ENCODE peak calls at places on chromosomes 11 and 22, in eight cellular contexts. R, W, U, E, F, A, V and D are unnamed samples.

GRCh38 chr11:70176940-70177689 is 26.0 kb upstream of the FADD start:
- DNase-seq in R (peak), W (peak), U (no peak), E (no peak), F (peak), A (no peak), V (no peak), D (peak)

GRCh38 chr11:9219572-9219971 is 45.6 kb downstream of the DENND5A start:
- DNase-seq in R (no peak), W (peak), U (no peak), E (no peak), F (no peak), A (no peak), V (no peak), D (no peak)

GRCh38 chr11:131246589-131247164 is 123.7 kb upstream of the NTM start:
- DNase-seq in R (peak), W (peak), U (no peak), E (no peak), F (no peak), A (peak), V (peak), D (peak)

GRCh38 chr11:134701564-134702165 is 289.6 kb upstream of the B3GAT1 start:
- DNase-seq in R (no peak), W (no peak), U (no peak), E (no peak), F (no peak), A (peak), V (no peak), D (no peak)

GRCh38 chr22:50422961-50423815 is 51.6 kb downstream of the SBF1 start:
- DNase-seq in R (no peak), W (no peak), U (no peak), E (no peak), F (no peak), A (no peak), V (no peak), D (no peak)

GRCh38 chr11:11979487-11980117 is 28.8 kb downstream of the DKK3 start:
- DNase-seq in R (no peak), W (peak), U (no peak), E (no peak), F (no peak), A (peak), V (no peak), D (no peak)

GRCh38 chr11:62553839-62554361 is 7.3 kb upstream of the AHNAK start:
- DNase-seq in R (no peak), W (peak), U (no peak), E (no peak), F (peak), A (no peak), V (no peak), D (no peak)

GRCh38 chr11:82872377-82873150 is 27.7 kb downstream of the PRCP start:
- DNase-seq in R (no peak), W (no peak), U (no peak), E (no peak), F (no peak), A (no peak), V (no peak), D (no peak)

GRCh38 chr11:57213282-57214086 is 23.6 kb downstream of the APLNR start:
- DNase-seq in R (peak), W (no peak), U (no peak), E (no peak), F (no peak), A (no peak), V (no peak), D (peak)

GRCh38 chr11:58513747-58514367 is 6.0 kb upstream of the OR5B21 start:
- DNase-seq in R (peak), W (peak), U (peak), E (peak), F (peak), A (no peak), V (peak), D (peak)

GRCh38 chr11:69899957-69900821 is 81.0 kb upstream of the FGF3 start:
- DNase-seq in R (no peak), W (peak), U (no peak), E (no peak), F (no peak), A (no peak), V (no peak), D (no peak)

GRCh38 chr11:115201121-115201792 is 303.0 kb downstream of the CADM1 start:
- DNase-seq in R (no peak), W (no peak), U (no peak), E (no peak), F (no peak), A (no peak), V (no peak), D (no peak)

GRCh38 chr11:85815186-85815911 is 4.4 kb upstream of the SYTL2 start:
- DNase-seq in R (no peak), W (no peak), U (no peak), E (no peak), F (no peak), A (no peak), V (no peak), D (no peak)

GRCh38 chr22:48345631-48346030 is 1482.0 kb downstream of the BRD1 start:
- DNase-seq in R (no peak), W (no peak), U (no peak), E (no peak), F (no peak), A (no peak), V (no peak), D (no peak)

GRCh38 chr22:40605676-40606250 is 30.8 kb downstream of the MRTFA start:
- DNase-seq in R (no peak), W (no peak), U (no peak), E (no peak), F (no peak), A (no peak), V (no peak), D (no peak)

GRCh38 chr11:134792044-134792443 is 380.0 kb upstream of the B3GAT1 start:
- DNase-seq in R (no peak), W (no peak), U (no peak), E (no peak), F (no peak), A (no peak), V (no peak), D (no peak)

GRCh38 chr22:24830205-24830979 is 24.4 kb downstream of the SGSM1 start:
- DNase-seq in R (no peak), W (no peak), U (no peak), E (no peak), F (no peak), A (no peak), V (no peak), D (peak)

GRCh38 chr11:70064011-70064725 is 13.9 kb upstream of the ANO1 start:
- DNase-seq in R (no peak), W (no peak), U (no peak), E (no peak), F (no peak), A (no peak), V (no peak), D (no peak)

GRCh38 chr11:119726585-119727522 is 2.1 kb downstream of the NECTIN1 start:
- DNase-seq in R (peak), W (no peak), U (no peak), E (no peak), F (no peak), A (no peak), V (no peak), D (peak)

GRCh38 chr11:78832226-78832947 is 257.7 kb upstream of the NARS2 start:
- DNase-seq in R (no peak), W (peak), U (no peak), E (no peak), F (no peak), A (no peak), V (no peak), D (no peak)

GRCh38 chr11:70861534-70861933 is 390.8 kb downstream of the SHANK2 start:
- DNase-seq in R (no peak), W (no peak), U (peak), E (no peak), F (no peak), A (no peak), V (peak), D (no peak)

GRCh38 chr22:18021431-18021830 is 2.9 kb downstream of the MICAL3 start:
- DNase-seq in R (no peak), W (no peak), U (no peak), E (no peak), F (no peak), A (no peak), V (no peak), D (no peak)

GRCh38 chr11:128906185-128907065 is 15.3 kb downstream of the KCNJ5 start:
- DNase-seq in R (no peak), W (no peak), U (no peak), E (no peak), F (no peak), A (no peak), V (no peak), D (no peak)

GRCh38 chr11:117238221-117238620 is 5.8 kb downstream of the RNF214 start:
- DNase-seq in R (no peak), W (no peak), U (no peak), E (no peak), F (no peak), A (no peak), V (no peak), D (no peak)

GRCh38 chr11:14249121-14249963 is 109.6 kb downstream of the RRAS2 start:
- DNase-seq in R (peak), W (peak), U (peak), E (no peak), F (peak), A (peak), V (peak), D (peak)

GRCh38 chr22:46744581-46744980 is 6.5 kb upstream of the CERK start:
- DNase-seq in R (no peak), W (no peak), U (no peak), E (no peak), F (no peak), A (no peak), V (no peak), D (no peak)

GRCh38 chr22:29605236-29605850 is 1.9 kb downstream of the NF2 start:
- DNase-seq in R (no peak), W (no peak), U (no peak), E (no peak), F (no peak), A (no peak), V (no peak), D (no peak)

GRCh38 chr22:41284465-41284864 is 1.5 kb downstream of the RANGAP1 start:
- DNase-seq in R (no peak), W (no peak), U (no peak), E (no peak), F (no peak), A (no peak), V (no peak), D (no peak)

GRCh38 chr11:46890665-46891064 is 27.7 kb downstream of the LRP4 start:
- DNase-seq in R (no peak), W (no peak), U (no peak), E (no peak), F (no peak), A (no peak), V (no peak), D (no peak)

GRCh38 chr22:30245985-30246901 is at the start of gene LIF:
- DNase-seq in R (peak), W (no peak), U (peak), E (no peak), F (no peak), A (no peak), V (peak), D (peak)

GRCh38 chr11:104968365-104968855 is at the start of gene CASP4:
- DNase-seq in R (no peak), W (peak), U (peak), E (no peak), F (peak), A (no peak), V (peak), D (no peak)